ENCODE peak calls at places on chromosomes 1 and 21, in four cellular contexts. F is tibial nerve, U is keratinocyte, M is GM03348. K is an unnamed sample.

GRCh38 chr1:22828151-22828817 is 117.6 kb downstream of the EPHB2 start:
- DNase-seq in M (no peak), U (no peak), F (no peak), K (no peak)

GRCh38 chr21:34156957-34157356 is 83.6 kb downstream of the MRPS6 start:
- DNase-seq in M (no peak), F (no peak), U (no peak), K (no peak)

GRCh38 chr1:176531896-176532892 is 69.2 kb downstream of the PAPPA2 start:
- DNase-seq in F (no peak), M (no peak), U (no peak), K (no peak)

GRCh38 chr1:236258114-236258609 is 23.6 kb downstream of the ERO1B start:
- DNase-seq in M (no peak), F (no peak), U (no peak), K (no peak)

GRCh38 chr1:42750041-42750440 is 10.0 kb upstream of the CLDN19 start:
- DNase-seq in M (no peak), F (no peak), U (no peak), K (no peak)

GRCh38 chr1:41767534-41767933 is 151.2 kb downstream of the HIVEP3 start:
- DNase-seq in F (no peak), M (no peak), U (no peak), K (no peak)

GRCh38 chr1:66571789-66572188 is 37.8 kb downstream of the SGIP1 start:
- DNase-seq in F (no peak), M (peak), U (no peak), K (no peak)

GRCh38 chr1:185627136-185627535 is 107.1 kb upstream of the HMCN1 start:
- DNase-seq in U (no peak), M (no peak), F (no peak), K (no peak)